ENCODE peak calls at places on chromosomes 7 and 10, in five cellular contexts. C is left ventricle myocardium superior, Z is astrocyte of the cerebellum, I is heart right ventricle, J is astrocyte. U is an unnamed sample.

GRCh38 chr7:4185136-4185535 is 497.0 kb upstream of the FOXK1 start:
- DNase-seq in C (no peak), Z (no peak), I (no peak), J (no peak), U (no peak)

GRCh38 chr10:116451956-116452720 is 24.5 kb downstream of the PNLIPRP3 start:
- DNase-seq in C (no peak), Z (no peak), I (no peak), J (no peak), U (no peak)

GRCh38 chr7:95491634-95492314 is 6.0 kb downstream of the ASB4 start:
- DNase-seq in C (no peak), Z (no peak), I (no peak), J (peak), U (peak)

GRCh38 chr7:1920266-1920681 is 250.2 kb downstream of the ELFN1 start:
- DNase-seq in C (peak), Z (no peak), I (no peak), J (no peak), U (no peak)

GRCh38 chr10:36362257-36362656 is 720.2 kb upstream of the FZD8 start:
- DNase-seq in C (no peak), Z (no peak), I (no peak), J (no peak), U (no peak)

GRCh38 chr7:41224063-41224763 is 478.7 kb downstream of the INHBA start:
- DNase-seq in C (no peak), Z (no peak), I (no peak), J (peak), U (peak)

GRCh38 chr10:62308101-62308500 is 39.5 kb upstream of the RTKN2 start:
- DNase-seq in C (no peak), Z (no peak), I (no peak), J (peak), U (no peak)

GRCh38 chr10:79608505-79609375 is 2.0 kb upstream of the SFTPA1 start:
- DNase-seq in C (peak), Z (no peak), I (no peak), J (peak), U (peak)

GRCh38 chr10:110706690-110707098 is 62.6 kb downstream of the RBM20 start:
- DNase-seq in C (no peak), Z (peak), I (no peak), J (peak), U (peak)

GRCh38 chr10:31698169-31698890 is 230.3 kb downstream of the ARHGAP12 start:
- DNase-seq in C (no peak), Z (peak), I (peak), J (peak), U (peak)

GRCh38 chr10:82267465-82267864 is 392.5 kb downstream of the NRG3 start:
- DNase-seq in C (no peak), Z (no peak), I (no peak), J (peak), U (peak)

GRCh38 chr7:43458746-43459337 is 124.1 kb upstream of the STK17A start:
- DNase-seq in C (no peak), Z (no peak), I (no peak), J (no peak), U (no peak)

GRCh38 chr7:37342665-37343471 is 105.8 kb downstream of the ELMO1 start:
- DNase-seq in C (peak), Z (no peak), I (no peak), J (no peak), U (no peak)

U was measured in amniotic epithelial cell.